ENCODE peak calls at places on chromosomes 13 and 19, in eight cellular contexts. H is stomach, E is suprapubic skin, B is Panc1, D is brain microvascular endothelial cell, J is upper lobe of right lung, N is psoas muscle, F is bronchial epithelial cell. R is an unnamed sample. For H3K36me3 and H3K27me3, the result is how much of the 10 kb centered on the place peaks cover.

GRCh38 chr13:102311433-102311796 is 90.4 kb downstream of the FGF14 start:
- DNase-seq in J (no peak), D (no peak), F (no peak), B (no peak), H (no peak), N (no peak), E (no peak), R (no peak)

GRCh38 chr19:572891-573825 is 762 bp downstream of the BSG start:
- DNase-seq in J (peak), F (peak), H (peak), D (peak), N (peak), E (peak), B (no peak), R (peak)

GRCh38 chr13:111639994-111640393 is 319.6 kb downstream of the TEX29 start:
- DNase-seq in J (no peak), F (no peak), H (no peak), D (no peak), B (no peak), N (no peak), E (no peak), R (no peak)

GRCh38 chr19:4638330-4638729 is 986 bp upstream of the TNFAIP8L1 start:
- DNase-seq in N (peak), F (no peak), E (no peak), J (no peak), H (no peak), B (no peak), D (no peak), R (peak)

GRCh38 chr13:41254902-41255301 is 8.5 kb downstream of the MTRF1 start:
- DNase-seq in B (no peak), E (no peak), F (no peak), J (no peak), H (no peak), N (no peak), D (no peak), R (no peak)

GRCh38 chr19:43532571-43532961 is 422 bp upstream of the ZNF575 start:
- DNase-seq in N (no peak), H (peak), B (no peak), F (no peak), E (peak), D (no peak), J (peak), R (no peak)

GRCh38 chr13:98440390-98441055 is 136.4 kb downstream of the STK24 start:
- DNase-seq in D (no peak), H (no peak), E (no peak), J (no peak), F (no peak), N (no peak), B (no peak), R (no peak)

GRCh38 chr13:52734075-52734623 is 5.5 kb downstream of the CNMD start:
- DNase-seq in J (no peak), D (no peak), B (no peak), N (no peak), F (no peak), E (no peak), H (no peak), R (no peak)

GRCh38 chr13:23020246-23020843 is 160.4 kb upstream of the SGCG start:
- DNase-seq in N (no peak), D (peak), H (peak), E (no peak), J (no peak), B (peak), F (peak), R (no peak)

GRCh38 chr13:62085832-62086231 is 670.2 kb upstream of the PCDH20 start:
- DNase-seq in E (no peak), J (no peak), F (no peak), N (no peak), H (no peak), B (no peak), D (no peak), R (no peak)

DNA sequence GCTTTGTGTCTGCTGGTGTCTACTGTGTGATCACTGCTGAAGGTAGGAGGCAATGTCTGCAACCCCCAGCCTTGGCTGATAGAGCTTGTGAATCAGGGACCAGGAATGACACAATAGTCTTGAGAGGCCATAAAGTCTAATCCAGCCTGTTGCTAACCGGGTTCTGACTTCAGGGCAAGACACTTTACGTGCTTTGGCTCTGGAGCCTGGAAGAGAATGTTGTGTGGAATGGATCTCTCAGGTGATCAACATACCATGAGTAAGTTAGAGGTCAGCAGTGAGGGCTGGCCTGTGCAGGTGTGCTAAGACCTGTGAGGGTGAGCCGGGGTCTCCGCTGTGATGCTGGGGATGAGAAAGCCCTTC is 5.6 kb downstream of the COL4A2 start:
- DNase-seq in B (no peak), J (no peak), N (no peak), D (peak), F (peak), H (no peak), E (no peak), R (no peak)
- TF ChIP-seq CTCF in B (no peak), J (no peak), N (no peak), D (peak), F (no peak), H (no peak), E (no peak), R (no peak)

GRCh38 chr19:36084231-36085009 is 26.5 kb upstream of the OVOL3 start:
- DNase-seq in E (no peak), D (no peak), H (no peak), N (no peak), J (no peak), B (no peak), F (no peak), R (no peak)
- H3K36me3 ChIP-seq in E (under half), D (under half), H (under half), N (under half), J (under half), B (under half), F (under half), R (under half)

DNA sequence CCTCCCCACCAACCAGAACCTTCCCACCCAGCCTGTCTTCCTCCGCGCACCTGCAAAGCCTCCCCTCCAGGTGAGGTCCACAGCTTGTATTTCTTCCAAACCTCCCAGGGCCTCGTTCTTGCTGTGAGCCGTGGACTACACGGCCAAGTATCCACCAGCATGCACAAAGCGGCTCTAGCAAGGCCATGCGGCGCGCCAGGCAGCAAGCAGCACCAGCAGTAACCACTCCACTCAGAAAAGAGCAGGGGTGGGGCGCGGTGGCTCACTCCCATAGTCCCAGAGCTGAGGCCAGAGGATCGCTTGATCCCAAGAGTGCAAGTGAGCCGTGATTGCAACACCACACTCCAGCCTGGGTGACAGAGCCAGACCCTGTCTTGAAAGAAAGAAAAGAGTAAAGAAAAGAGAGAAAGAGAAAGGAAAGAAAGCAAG is 4.7 kb downstream of the CCDC8 start:
- DNase-seq in H (peak), B (no peak), F (no peak), J (peak), D (no peak), E (no peak), N (peak), R (peak)
- H3K27me3 ChIP-seq in H (under half), B (under half), F (under half), J (half or more), D (under half), E (half or more), N (half or more), R (half or more)

DNA sequence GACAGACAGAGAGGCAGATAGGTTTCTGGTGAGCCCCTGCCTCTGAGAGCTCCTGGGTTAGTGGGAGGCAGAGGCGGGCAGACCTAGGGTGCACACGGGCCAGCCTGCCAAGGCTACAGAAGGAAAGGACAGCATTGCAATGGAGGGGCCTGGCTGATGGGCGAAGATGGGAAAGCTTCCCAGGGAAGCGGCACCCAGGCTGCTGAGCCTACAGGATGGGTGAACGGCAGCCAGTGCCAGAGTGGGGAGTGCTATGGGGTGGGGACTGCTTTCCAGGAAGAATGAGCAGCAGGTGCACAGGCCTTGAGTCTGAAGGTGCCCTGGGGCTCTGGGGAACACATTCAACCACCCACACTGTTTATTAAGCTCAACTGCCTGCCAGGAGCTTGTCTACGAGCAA is 702 bp upstream of the MAG start:
- DNase-seq in N (no peak), B (no peak), E (no peak), H (no peak), J (no peak), D (no peak), F (no peak), R (no peak)
- TF ChIP-seq CTCF in N (no peak), B (no peak), E (no peak), H (no peak), J (no peak), D (no peak), F (no peak), R (no peak)

DNA sequence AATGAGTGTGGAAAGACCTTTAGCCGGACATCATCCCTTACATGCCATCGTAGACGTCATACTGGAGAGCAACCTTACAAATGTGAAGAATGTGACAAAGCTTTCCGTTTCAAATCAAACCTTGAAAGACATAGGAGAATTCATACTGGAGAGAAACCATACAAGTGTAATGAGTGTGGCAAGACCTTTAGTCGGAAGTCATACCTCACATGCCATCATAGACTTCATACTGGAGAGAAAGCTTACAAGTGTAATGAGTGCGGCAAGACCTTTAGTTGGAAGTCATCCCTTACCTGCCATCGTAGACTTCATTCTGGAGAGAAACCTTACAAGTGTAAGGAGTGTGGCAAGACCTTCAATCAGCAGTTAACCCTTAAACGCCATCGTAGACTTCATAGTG is 11.7 kb upstream of the ZNF813 start:
- DNase-seq in B (no peak), J (no peak), N (no peak), E (no peak), H (no peak), F (no peak), D (no peak), R (no peak)
- H3K36me3 ChIP-seq in B (under half), J (under half), N (under half), E (under half), H (half or more), F (under half), D (under half), R (half or more)

GRCh38 chr13:27971776-27972618 is 2.9 kb upstream of the CDX2 start:
- DNase-seq in E (no peak), B (no peak), F (no peak), N (no peak), D (no peak), H (peak), J (no peak), R (no peak)

GRCh38 chr13:27970382-27971235 is 1.5 kb upstream of the CDX2 start:
- DNase-seq in F (no peak), H (peak), B (no peak), D (no peak), E (no peak), N (no peak), J (no peak), R (no peak)

GRCh38 chr13:27972619-27972877 is 3.4 kb upstream of the CDX2 start:
- DNase-seq in H (peak), B (no peak), J (no peak), D (no peak), E (no peak), F (no peak), N (no peak), R (no peak)

GRCh38 chr13:27969866-27970229 is 733 bp upstream of the CDX2 start:
- DNase-seq in D (no peak), B (no peak), F (no peak), N (no peak), H (no peak), E (no peak), J (no peak), R (no peak)

DNA sequence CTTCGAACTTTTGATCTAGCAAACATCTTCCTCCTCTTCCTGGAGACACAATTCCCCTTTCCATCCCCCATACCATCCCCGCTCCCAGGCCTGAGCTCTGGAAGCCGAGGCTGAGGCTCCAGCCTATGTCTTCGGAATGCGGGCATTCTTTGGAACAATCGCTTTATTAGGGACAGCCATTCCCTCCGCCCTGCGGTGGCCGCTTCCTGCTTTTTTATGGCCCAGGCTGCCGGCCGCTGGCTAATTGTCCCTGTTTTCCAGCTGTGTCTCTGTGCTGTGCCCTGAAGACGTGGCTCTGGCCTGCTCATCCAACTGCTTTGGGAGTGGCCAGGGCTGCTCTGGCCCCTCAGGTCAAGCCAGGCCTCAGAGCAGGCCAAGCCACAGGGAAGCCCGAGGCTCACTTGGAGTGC is 2.1 kb upstream of the CDX2 start:
- DNase-seq in J (no peak), F (no peak), N (no peak), E (no peak), B (no peak), H (peak), D (no peak), R (no peak)
- H3K27me3 ChIP-seq in J (half or more), F (half or more), N (half or more), E (half or more), B (under half), H (under half), D (half or more), R (half or more)

DNA sequence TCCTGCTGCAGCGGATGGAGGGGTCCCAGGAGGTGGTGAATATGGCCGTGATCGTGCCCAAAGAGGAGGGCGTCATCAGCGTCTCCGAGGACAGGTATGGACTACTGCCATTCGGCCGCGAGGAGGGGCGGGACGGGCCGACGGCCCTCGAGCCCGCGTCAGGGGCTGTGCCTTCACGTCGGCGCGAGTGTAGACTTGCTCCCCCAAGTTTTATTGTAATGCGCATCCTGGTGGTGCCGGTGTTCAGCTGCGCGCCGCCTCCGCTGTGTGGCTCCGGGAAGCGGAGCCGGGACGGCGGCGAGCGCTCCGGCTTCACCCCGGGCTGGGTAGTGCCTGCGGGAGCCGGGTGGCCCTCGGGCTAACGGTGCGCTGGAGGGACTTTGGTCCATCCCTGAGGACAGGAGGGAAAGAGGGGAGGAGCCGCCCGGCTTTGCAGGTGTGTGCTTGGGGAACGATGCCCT is 499 bp downstream of the WDFY2 start:
- DNase-seq in B (no peak), E (peak), J (peak), H (peak), N (peak), D (peak), F (peak), R (peak)
- TF ChIP-seq CTCF in B (no peak), E (no peak), J (no peak), H (no peak), N (no peak), D (peak), F (peak), R (no peak)

DNA sequence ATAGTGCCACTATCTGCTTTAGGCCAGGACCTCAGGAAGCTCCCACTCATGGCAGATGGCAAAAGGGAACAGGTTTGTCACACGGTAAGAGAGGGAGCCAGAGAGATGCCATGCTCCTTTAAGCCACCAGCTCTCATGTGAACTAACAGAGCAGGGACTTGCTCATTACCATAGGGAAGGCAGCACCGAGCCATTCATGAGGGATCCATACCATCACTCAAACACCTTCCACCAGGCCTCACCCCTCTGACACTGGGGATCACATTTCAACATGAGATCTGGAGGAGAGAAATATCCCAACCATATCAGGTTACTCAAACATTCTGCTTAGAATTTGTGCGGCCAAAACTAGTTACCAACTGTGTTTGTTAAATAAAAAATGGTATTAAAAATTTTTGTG is 427.0 kb downstream of the UQCRFS1 start:
- DNase-seq in J (no peak), N (no peak), B (no peak), F (no peak), E (no peak), H (no peak), D (no peak), R (no peak)
- H3K36me3 ChIP-seq in J (under half), N (under half), B (under half), F (under half), E (under half), H (under half), D (under half), R (under half)

R was measured in left ventricle myocardium inferior.